ENCODE peak calls at places on chromosomes 13 and 19, in nine cellular contexts. Z is pancreas; P is bronchial epithelial cell; X is RWPE2; J is mesendoderm; V is HAP-1; S is naive thymus-derived CD4-positive, alpha-beta T cell; M is PC-3; U is uterus. D is an unnamed sample.

GRCh38 chr13:106287351-106287750 is 248.1 kb downstream of the EFNB2 start:
- DNase-seq in Z (no peak), P (no peak), X (no peak), J (no peak), V (no peak), S (no peak), M (no peak), U (no peak), D (no peak)

GRCh38 chr19:10230155-10230903 is 802 bp downstream of the S1PR2 start:
- DNase-seq in Z (peak; percentile 68), P (no peak), X (no peak), J (peak; percentile 82), V (no peak), S (no peak), M (no peak), U (peak; percentile 80), D (no peak)

GRCh38 chr19:39676004-39676403 is 20.3 kb downstream of the LGALS16 start:
- DNase-seq in Z (no peak), P (peak; percentile 28), X (no peak), J (no peak), V (no peak), S (no peak), M (peak; percentile 32), U (no peak), D (no peak)

GRCh38 chr13:94548382-94549240 is 47.3 kb downstream of the TGDS start:
- DNase-seq in Z (peak; percentile 77), P (peak; percentile 21), X (no peak), J (no peak), V (peak; percentile 34), S (no peak), M (peak; percentile 46), U (peak; percentile 53), D (no peak)

GRCh38 chr19:4352701-4353121 is 9.3 kb downstream of the MPND start:
- DNase-seq in Z (peak; percentile 68), P (peak; percentile 52), X (peak; percentile 57), J (peak; percentile 69), V (no peak), S (peak; percentile 72), M (peak; percentile 57), U (no peak), D (peak; percentile 64)

GRCh38 chr13:24982333-24982999 is 113.5 kb upstream of the PABPC3 start:
- DNase-seq in Z (no peak), P (no peak), X (no peak), J (no peak), V (no peak), S (no peak), M (no peak), U (no peak), D (no peak)

GRCh38 chr13:110312669-110313031 is 5.6 kb downstream of the COL4A2 start:
- DNase-seq in Z (no peak), P (peak; percentile 62), X (no peak), J (peak; percentile 52), V (no peak), S (no peak), M (peak; percentile 73), U (peak; percentile 28), D (no peak)

GRCh38 chr19:55018633-55019032 is 19.4 kb downstream of the GP6 start:
- DNase-seq in Z (no peak), P (no peak), X (no peak), J (no peak), V (no peak), S (no peak), M (no peak), U (no peak), D (no peak)

GRCh38 chr13:42041684-42042035 is 6.8 kb upstream of the DGKH start:
- DNase-seq in Z (peak; percentile 67), P (peak; percentile 33), X (peak; percentile 61), J (peak; percentile 86), V (peak; percentile 43), S (no peak), M (peak; percentile 61), U (peak; percentile 51), D (no peak)

GRCh38 chr19:55636723-55637122 is 4.1 kb upstream of the ZNF580 start:
- DNase-seq in Z (no peak), P (no peak), X (no peak), J (no peak), V (no peak), S (no peak), M (no peak), U (no peak), D (no peak)

GRCh38 chr13:33728271-33729037 is 89.5 kb upstream of the RFC3 start:
- DNase-seq in Z (no peak), P (peak; percentile 76), X (no peak), J (no peak), V (no peak), S (no peak), M (peak; percentile 63), U (no peak), D (no peak)

GRCh38 chr19:33231511-33231910 is 5.9 kb upstream of the SLC7A10 start:
- DNase-seq in Z (no peak), P (no peak), X (no peak), J (no peak), V (no peak), S (no peak), M (no peak), U (no peak), D (no peak)

GRCh38 chr13:71864981-71865857 is 1.8 kb downstream of the DACH1 start:
- DNase-seq in Z (peak; percentile 69), P (no peak), X (peak; percentile 40), J (peak; percentile 12), V (no peak), S (peak; percentile 26), M (no peak), U (peak; percentile 18), D (no peak)

GRCh38 chr19:30593358-30593757 is 221.2 kb downstream of the ZNF536 start:
- DNase-seq in Z (no peak), P (no peak), X (no peak), J (no peak), V (no peak), S (no peak), M (no peak), U (peak; percentile 18), D (no peak)

GRCh38 chr13:44734204-44734707 is 158.1 kb upstream of the TSC22D1 start:
- DNase-seq in Z (peak; percentile 70), P (peak; percentile 79), X (no peak), J (no peak), V (no peak), S (no peak), M (peak; percentile 69), U (no peak), D (no peak)

DNA sequence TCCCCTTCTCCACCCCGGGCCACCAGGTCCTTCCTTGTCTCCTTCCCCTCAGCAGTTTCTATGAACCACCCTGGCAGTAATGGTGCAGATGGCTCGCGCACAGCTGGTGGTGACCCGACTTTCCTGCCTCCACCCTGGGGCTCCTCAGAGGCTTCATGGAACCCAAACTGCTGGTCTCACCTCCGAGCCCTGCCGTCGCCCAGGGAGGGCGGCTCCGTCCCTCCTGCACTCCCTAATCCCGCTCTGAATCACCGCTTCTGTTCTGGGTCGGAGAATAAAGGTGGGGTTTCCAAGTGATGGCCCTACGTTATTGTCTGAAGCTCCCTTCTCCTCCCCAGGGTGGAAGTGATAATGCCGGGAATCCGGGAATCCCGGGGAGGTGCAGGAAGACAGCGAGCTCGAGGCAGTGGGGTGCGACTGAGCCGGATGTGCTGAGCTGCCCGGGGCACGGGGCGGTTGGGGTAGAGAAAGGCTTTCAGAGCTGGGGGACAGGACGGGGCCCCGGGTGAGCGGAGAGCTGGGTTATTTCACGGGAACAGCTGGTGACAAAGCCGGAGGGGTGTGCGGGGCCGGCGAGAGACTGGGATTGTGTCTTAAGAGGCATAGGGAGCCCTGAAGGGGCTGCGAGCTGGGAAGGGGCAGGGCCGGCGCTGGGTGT is 711 bp downstream of the FUT2 start:
- DNase-seq in Z (peak; percentile 74), P (no peak), X (no peak), J (peak; percentile 83), V (no peak), S (peak; percentile 7), M (no peak), U (no peak), D (no peak)
- H3K4me3 ChIP-seq in Z (peak overlapping the region; percentile 63), P (peak overlapping the region; percentile 33), X (peak overlapping the region; percentile 9), J (peak overlapping the region; percentile 24), V (no peak overlapping the region), S (peak overlapping the region; percentile 20), M (no peak overlapping the region), U (peak overlapping the region; percentile 0), D (no peak overlapping the region)

GRCh38 chr13:102555914-102556553 is 40.8 kb upstream of the TPP2 start:
- DNase-seq in Z (no peak), P (peak; percentile 68), X (no peak), J (peak; percentile 53), V (peak; percentile 45), S (peak; percentile 35), M (peak; percentile 56), U (no peak), D (peak; percentile 39)
- H3K4me3 ChIP-seq in Z (no peak overlapping the region), P (no peak overlapping the region), X (no peak overlapping the region), J (no peak overlapping the region), V (no peak overlapping the region), S (no peak overlapping the region), M (no peak overlapping the region), U (no peak overlapping the region), D (no peak overlapping the region)

GRCh38 chr19:49557641-49558325 is 22.6 kb downstream of the NOSIP start:
- DNase-seq in Z (no peak), P (no peak), X (no peak), J (no peak), V (no peak), S (no peak), M (no peak), U (no peak), D (no peak)

GRCh38 chr19:49560358-49560900 is 19.9 kb downstream of the NOSIP start:
- DNase-seq in Z (no peak), P (no peak), X (no peak), J (no peak), V (no peak), S (no peak), M (no peak), U (no peak), D (no peak)

GRCh38 chr19:49559443-49559842 is 20.9 kb downstream of the NOSIP start:
- DNase-seq in Z (no peak), P (no peak), X (no peak), J (no peak), V (no peak), S (no peak), M (no peak), U (no peak), D (no peak)

GRCh38 chr19:49558591-49558990 is 21.8 kb downstream of the NOSIP start:
- DNase-seq in Z (no peak), P (no peak), X (no peak), J (no peak), V (no peak), S (peak; percentile 58), M (no peak), U (no peak), D (no peak)

DNA sequence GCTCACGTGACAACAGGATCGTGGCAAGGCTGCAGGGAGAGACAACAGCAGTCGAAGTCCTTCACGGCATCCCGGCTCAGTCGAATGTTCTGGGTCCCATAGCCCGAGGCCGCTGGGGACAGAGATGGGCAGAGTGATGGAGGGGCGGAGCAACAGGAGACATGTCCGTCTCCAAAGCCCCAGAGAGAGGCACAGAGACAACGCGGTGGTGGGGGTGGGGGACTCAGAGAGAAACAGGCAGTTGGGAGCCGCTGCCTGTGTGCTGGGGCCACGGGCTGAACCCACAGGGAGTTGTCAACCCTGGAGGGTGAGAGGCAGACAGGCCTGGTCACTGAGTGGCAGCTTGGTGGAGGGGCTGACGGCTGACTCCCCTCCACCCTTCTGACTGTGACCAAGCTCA is 20.4 kb downstream of the NOSIP start:
- DNase-seq in Z (no peak), P (no peak), X (no peak), J (no peak), V (no peak), S (no peak), M (no peak), U (no peak), D (no peak)
- H3K4me3 ChIP-seq in Z (no peak overlapping the region), P (no peak overlapping the region), X (no peak overlapping the region), J (no peak overlapping the region), V (no peak overlapping the region), S (peak overlapping the region; percentile 88), M (no peak overlapping the region), U (no peak overlapping the region), D (no peak overlapping the region)

GRCh38 chr19:12639901-12640613 is 26.5 kb downstream of the MAN2B1 start:
- DNase-seq in Z (peak; percentile 90), P (peak; percentile 46), X (no peak), J (peak; percentile 91), V (no peak), S (peak; percentile 80), M (peak; percentile 64), U (peak; percentile 74), D (peak; percentile 58)
- H3K4me3 ChIP-seq in Z (peak overlapping the region; percentile 41), P (peak overlapping the region; percentile 7), X (no peak overlapping the region), J (no peak overlapping the region), V (no peak overlapping the region), S (peak overlapping the region; percentile 40), M (no peak overlapping the region), U (no peak overlapping the region), D (no peak overlapping the region)